ENCODE peak calls at places on chromosome 12, in six cellular contexts. Q is pons, B is fibroblast of lung, R is NCI-H1105, F is AG20443, P is tibial nerve. J is an unnamed sample.

GRCh38 chr12:116588390-116589028 is 29.3 kb downstream of the MAP1LC3B2 start:
- DNase-seq in Q (no peak), R (no peak), B (no peak), F (no peak), P (no peak), J (no peak)

GRCh38 chr12:69872804-69873203 is 47.8 kb downstream of the MYRFL start:
- DNase-seq in B (peak), R (no peak), F (no peak), P (no peak), Q (no peak), J (no peak)

GRCh38 chr12:116954700-116955381 is 44.1 kb downstream of the FBXW8 start:
- DNase-seq in B (peak), F (no peak), P (no peak), Q (no peak), R (no peak), J (no peak)

GRCh38 chr12:131990066-131990979 is 40.6 kb downstream of the EP400 start:
- DNase-seq in F (no peak), B (no peak), R (no peak), Q (no peak), P (no peak), J (no peak)

GRCh38 chr12:54154708-54155316 is 34.0 kb downstream of the SMUG1 start:
- DNase-seq in B (no peak), P (no peak), R (no peak), Q (no peak), F (peak), J (no peak)

GRCh38 chr12:93204896-93205295 is 172.8 kb upstream of the NUDT4 start:
- DNase-seq in R (no peak), F (no peak), P (no peak), Q (no peak), B (no peak), J (no peak)

GRCh38 chr12:14700935-14701334 is 4.5 kb upstream of the GUCY2C start:
- DNase-seq in B (no peak), Q (no peak), F (no peak), P (no peak), R (no peak), J (no peak)

GRCh38 chr12:94326727-94327126 is 132.9 kb downstream of the CEP83 start:
- DNase-seq in Q (no peak), P (no peak), R (no peak), F (peak), B (peak), J (no peak)

GRCh38 chr12:121648458-121649028 is 20.9 kb downstream of the MORN3 start:
- DNase-seq in P (no peak), B (no peak), R (no peak), F (no peak), Q (no peak), J (no peak)

GRCh38 chr12:1630081-1630826 is 1.2 kb downstream of the WNT5B start:
- DNase-seq in B (peak), P (peak), Q (no peak), R (peak), F (peak), J (no peak)

GRCh38 chr12:124397399-124397679 is 102.4 kb downstream of the RFLNA start:
- DNase-seq in R (no peak), Q (no peak), F (no peak), B (no peak), P (no peak), J (no peak)

GRCh38 chr12:13594731-13595514 is 386.5 kb downstream of the GRIN2B start:
- DNase-seq in Q (no peak), R (no peak), F (no peak), P (no peak), B (no peak), J (no peak)

GRCh38 chr12:117188961-117189724 is 1.1 kb downstream of the FBXO21 start:
- DNase-seq in B (peak), P (no peak), R (no peak), Q (peak), F (peak), J (no peak)

GRCh38 chr12:49557917-49558215 is 10.1 kb downstream of the MCRS1 start:
- DNase-seq in Q (no peak), R (no peak), P (no peak), B (no peak), F (no peak), J (peak)

GRCh38 chr12:110279976-110280783 is 867 bp upstream of the ATP2A2 start:
- DNase-seq in B (no peak), P (peak), Q (peak), R (peak), F (peak), J (peak)

GRCh38 chr12:22899184-22899583 is 274.2 kb downstream of the ETNK1 start:
- DNase-seq in B (no peak), F (no peak), Q (no peak), R (no peak), P (no peak), J (no peak)

GRCh38 chr12:12022306-12022931 is 48.3 kb upstream of the BCL2L14 start:
- DNase-seq in P (no peak), Q (peak), F (no peak), R (no peak), B (no peak), J (no peak)

GRCh38 chr12:6792522-6793201 is 3.3 kb downstream of the CD4 start:
- DNase-seq in Q (peak), R (no peak), F (no peak), P (no peak), B (no peak), J (no peak)

GRCh38 chr12:64995831-64996230 is 125.3 kb downstream of the WIF1 start:
- DNase-seq in P (no peak), F (no peak), B (no peak), R (no peak), Q (no peak), J (no peak)

GRCh38 chr12:53952335-53952694 is 2.4 kb upstream of the HOXC12 start:
- DNase-seq in B (no peak), P (no peak), R (no peak), Q (no peak), F (peak), J (no peak)

GRCh38 chr12:90126125-90126524 is 417.5 kb upstream of the ATP2B1 start:
- DNase-seq in B (no peak), F (no peak), Q (no peak), P (no peak), R (no peak), J (peak)

GRCh38 chr12:39605501-39605900 is 14.1 kb downstream of the ABCD2 start:
- DNase-seq in R (no peak), P (no peak), F (no peak), B (peak), Q (peak), J (no peak)

GRCh38 chr12:70367268-70368141 is 1.4 kb downstream of the KCNMB4 start:
- DNase-seq in F (peak), P (no peak), Q (peak), R (no peak), B (peak), J (no peak)